ENCODE peak calls at places on chromosomes 7 and 10, in four cellular contexts. One of them, this sample, is unnamed.

GRCh38 chr7:88888684-88889083 is 93.1 kb upstream of the TEX47 start:
- DNase-seq in neural progenitor cell: no peak
- DNase-seq in A673: no peak
- DNase-seq in astrocyte: no peak
- DNase-seq in this sample: no peak

GRCh38 chr7:45598697-45599520 is 24.7 kb downstream of the ADCY1 start:
- DNase-seq in astrocyte: no peak
- DNase-seq in A673: no peak
- DNase-seq in neural progenitor cell: no peak
- DNase-seq in this sample: no peak

GRCh38 chr7:51229106-51229537 is 87.5 kb downstream of the COBL start:
- DNase-seq in A673: no peak
- DNase-seq in neural progenitor cell: peak; percentile 16
- DNase-seq in astrocyte: no peak
- DNase-seq in this sample: no peak

GRCh38 chr10:117135480-117136140 is 2.5 kb downstream of the VAX1 start:
- DNase-seq in A673: peak; percentile 38
- DNase-seq in astrocyte: no peak
- DNase-seq in neural progenitor cell: no peak
- DNase-seq in this sample: no peak

GRCh38 chr7:4861673-4862072 is at the start of gene PAPOLB:
- DNase-seq in A673: no peak
- DNase-seq in neural progenitor cell: no peak
- DNase-seq in astrocyte: no peak
- DNase-seq in this sample: peak; percentile 64

GRCh38 chr10:75079436-75080083 is 31.9 kb upstream of the SAMD8 start:
- DNase-seq in astrocyte: no peak
- DNase-seq in neural progenitor cell: peak; percentile 34
- DNase-seq in A673: peak; percentile 12
- DNase-seq in this sample: no peak

GRCh38 chr7:82183633-82184032 is 259.9 kb downstream of the CACNA2D1 start:
- DNase-seq in astrocyte: peak; percentile 95
- DNase-seq in A673: peak; percentile 29
- DNase-seq in neural progenitor cell: no peak
- DNase-seq in this sample: no peak

GRCh38 chr10:101405006-101405405 is 51.0 kb downstream of the BTRC start:
- DNase-seq in A673: no peak
- DNase-seq in astrocyte: no peak
- DNase-seq in neural progenitor cell: no peak
- DNase-seq in this sample: no peak

GRCh38 chr10:126634915-126635314 is 35.6 kb downstream of the C10orf90 start:
- DNase-seq in neural progenitor cell: no peak
- DNase-seq in A673: peak; percentile 84
- DNase-seq in astrocyte: peak; percentile 25
- DNase-seq in this sample: no peak

GRCh38 chr7:130208511-130208910 is 851 bp downstream of the SSMEM1 start:
- DNase-seq in A673: no peak
- DNase-seq in astrocyte: no peak
- DNase-seq in neural progenitor cell: no peak
- DNase-seq in this sample: no peak

GRCh38 chr10:72809033-72809432 is 84.5 kb upstream of the OIT3 start:
- DNase-seq in A673: no peak
- DNase-seq in astrocyte: no peak
- DNase-seq in neural progenitor cell: no peak
- DNase-seq in this sample: no peak
- TF ChIP-seq EZH2 in A673: no peak
- TF ChIP-seq EZH2 in astrocyte: no peak
- TF ChIP-seq EZH2 in neural progenitor cell: no peak
- TF ChIP-seq EZH2 in this sample: no peak

GRCh38 chr7:102447311-102447710 is 13.9 kb downstream of the ORAI2 start:
- DNase-seq in astrocyte: no peak
- DNase-seq in A673: no peak
- DNase-seq in neural progenitor cell: no peak
- DNase-seq in this sample: no peak
- H3K36me3 ChIP-seq in astrocyte: no peaks in the 10 kb centered on the region
- H3K36me3 ChIP-seq in A673: no peaks in the 10 kb centered on the region
- H3K36me3 ChIP-seq in neural progenitor cell: no peaks in the 10 kb centered on the region
- H3K36me3 ChIP-seq in this sample: no peaks in the 10 kb centered on the region

GRCh38 chr7:114084381-114085312 is 165.8 kb upstream of the PPP1R3A start:
- DNase-seq in neural progenitor cell: peak; percentile 72
- DNase-seq in A673: peak; percentile 25
- DNase-seq in astrocyte: peak; percentile 21
- DNase-seq in this sample: peak; percentile 58

GRCh38 chr7:114082567-114082933 is 163.7 kb upstream of the PPP1R3A start:
- DNase-seq in A673: peak; percentile 2
- DNase-seq in astrocyte: no peak
- DNase-seq in neural progenitor cell: no peak
- DNase-seq in this sample: peak; percentile 5

GRCh38 chr7:114081606-114082425 is 163.0 kb upstream of the PPP1R3A start:
- DNase-seq in A673: peak; percentile 71
- DNase-seq in astrocyte: peak; percentile 44
- DNase-seq in neural progenitor cell: peak; percentile 47
- DNase-seq in this sample: peak; percentile 70

GRCh38 chr7:114083714-114084113 is 164.9 kb upstream of the PPP1R3A start:
- DNase-seq in neural progenitor cell: no peak
- DNase-seq in A673: no peak
- DNase-seq in astrocyte: no peak
- DNase-seq in this sample: no peak

DNA sequence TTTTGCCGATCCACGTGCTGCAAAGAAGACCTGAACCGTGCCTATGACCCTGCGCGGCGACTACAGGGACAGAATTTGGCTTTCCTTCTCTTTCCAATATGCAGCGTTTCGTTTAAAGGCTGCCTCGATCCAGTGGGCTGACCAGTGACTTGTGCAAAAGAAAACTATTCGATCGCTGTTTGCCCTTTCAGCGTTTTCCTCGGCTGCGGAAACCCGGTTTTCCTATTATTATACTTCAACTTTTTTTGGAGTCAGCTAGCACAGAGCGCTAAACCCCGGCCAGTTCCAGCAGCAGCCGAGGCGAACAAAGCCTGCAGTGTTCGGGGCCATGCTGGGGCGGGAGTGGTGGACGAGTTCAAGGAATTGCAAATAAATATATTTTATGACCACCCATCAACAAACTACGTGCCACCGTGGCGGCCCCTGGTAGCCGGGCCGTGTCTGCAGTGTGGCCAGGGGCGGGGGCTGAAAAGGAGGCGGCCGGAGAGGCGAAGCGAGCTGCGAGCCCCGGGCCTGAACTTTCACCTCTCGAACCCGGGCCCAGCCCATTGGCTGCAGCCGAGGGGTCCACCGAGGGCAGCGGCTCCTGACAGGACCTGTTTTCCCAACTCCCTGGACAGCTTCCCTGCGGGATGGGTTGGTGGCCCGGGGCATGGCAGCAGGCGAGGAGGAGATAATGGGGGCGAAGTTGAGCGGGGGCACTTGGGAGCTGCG is 164.3 kb upstream of the PPP1R3A start:
- DNase-seq in A673: peak; percentile 12
- DNase-seq in neural progenitor cell: peak; percentile 68
- DNase-seq in astrocyte: no peak
- DNase-seq in this sample: peak; percentile 69
- TF ChIP-seq EZH2 in A673: peak; percentile 20
- TF ChIP-seq EZH2 in neural progenitor cell: peak; percentile 88
- TF ChIP-seq EZH2 in astrocyte: peak; percentile 76
- TF ChIP-seq EZH2 in this sample: peak; percentile 69

GRCh38 chr10:99406149-99406548 is 24.3 kb downstream of the GOT1 start:
- DNase-seq in astrocyte: no peak
- DNase-seq in neural progenitor cell: no peak
- DNase-seq in A673: no peak
- DNase-seq in this sample: no peak
- H3K36me3 ChIP-seq in astrocyte: peaks cover 8% of the 10 kb centered on the region
- H3K36me3 ChIP-seq in neural progenitor cell: peaks cover 3% of the 10 kb centered on the region
- H3K36me3 ChIP-seq in A673: peaks cover 43% of the 10 kb centered on the region
- H3K36me3 ChIP-seq in this sample: peaks cover 14% of the 10 kb centered on the region

DNA sequence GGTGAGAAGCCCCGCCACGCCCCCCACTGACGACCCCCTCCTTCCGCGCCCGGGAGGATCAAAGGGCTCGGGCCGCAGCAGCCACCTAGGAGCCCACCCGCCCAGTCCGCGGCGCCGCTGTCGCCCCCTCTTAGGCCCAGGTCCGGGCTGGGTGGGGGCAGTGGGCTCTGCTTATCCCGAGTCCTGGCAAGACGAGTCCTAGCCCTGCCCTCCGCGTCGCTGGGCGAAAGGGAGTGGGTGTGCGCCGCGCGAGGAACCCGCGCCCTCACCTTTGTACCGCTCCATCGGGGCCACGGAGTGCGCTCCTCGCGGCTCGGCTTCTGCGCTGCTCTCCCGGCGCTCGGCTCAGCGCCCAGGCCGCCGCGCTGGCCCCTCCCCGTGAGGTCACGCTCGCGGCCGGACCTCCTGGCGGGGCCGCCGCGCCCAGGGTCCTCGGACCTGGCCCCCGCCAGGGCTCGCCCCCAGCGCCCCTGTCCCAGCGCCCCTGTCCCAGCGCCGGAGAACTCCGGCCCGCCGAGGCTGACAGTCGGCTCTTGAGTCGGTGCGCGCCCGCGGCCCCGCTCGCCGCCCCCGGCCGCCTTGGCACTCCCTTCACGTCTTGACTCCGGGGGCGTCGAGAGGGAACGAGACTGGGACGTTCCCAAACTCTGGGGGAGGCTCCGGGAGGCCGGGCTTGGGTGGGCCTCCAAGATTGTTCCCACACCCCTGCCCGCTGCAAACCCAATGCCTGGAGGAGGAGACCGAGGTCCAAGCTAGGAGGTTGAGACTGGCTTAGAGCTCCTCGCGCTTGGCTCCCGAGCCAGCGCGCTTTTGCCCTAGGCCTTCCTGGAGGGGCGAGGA is at the start of gene AFAP1L2:
- DNase-seq in astrocyte: no peak
- DNase-seq in A673: no peak
- DNase-seq in neural progenitor cell: peak; percentile 63
- DNase-seq in this sample: peak; percentile 62
- TF ChIP-seq EZH2 in astrocyte: peak; percentile 53
- TF ChIP-seq EZH2 in A673: peak; percentile 82
- TF ChIP-seq EZH2 in neural progenitor cell: peak; percentile 91
- TF ChIP-seq EZH2 in this sample: no peak

This sample was measured in GM23338.